ENCODE peak calls at places on chromosome 4, in seven cellular contexts. One of them, this sample, is unnamed.

GRCh38 chr4:94540476-94540875 is 88.7 kb downstream of the PDLIM5 start:
- DNase-seq in trophoblast cell: peak
- DNase-seq in H9: no peak
- DNase-seq in IMR-90: no peak
- DNase-seq in neuronal stem cell: no peak
- DNase-seq in H1: no peak
- DNase-seq in mesendoderm: no peak
- DNase-seq in this sample: no peak

GRCh38 chr4:39706829-39707511 is 9.0 kb downstream of the UBE2K start:
- DNase-seq in trophoblast cell: peak
- DNase-seq in H9: no peak
- DNase-seq in IMR-90: no peak
- DNase-seq in neuronal stem cell: no peak
- DNase-seq in H1: no peak
- DNase-seq in mesendoderm: peak
- DNase-seq in this sample: no peak

GRCh38 chr4:26326791-26327190 is 6.0 kb downstream of the RBPJ start:
- DNase-seq in trophoblast cell: no peak
- DNase-seq in H9: no peak
- DNase-seq in IMR-90: peak
- DNase-seq in neuronal stem cell: no peak
- DNase-seq in H1: no peak
- DNase-seq in mesendoderm: no peak
- DNase-seq in this sample: peak

GRCh38 chr4:61520688-61521160 is 320.6 kb downstream of the ADGRL3 start:
- DNase-seq in trophoblast cell: peak
- DNase-seq in H9: no peak
- DNase-seq in IMR-90: peak
- DNase-seq in neuronal stem cell: no peak
- DNase-seq in H1: no peak
- DNase-seq in mesendoderm: peak
- DNase-seq in this sample: peak

GRCh38 chr4:41814565-41814964 is 66.0 kb upstream of the PHOX2B start:
- DNase-seq in trophoblast cell: peak
- DNase-seq in H9: peak
- DNase-seq in IMR-90: peak
- DNase-seq in neuronal stem cell: no peak
- DNase-seq in H1: no peak
- DNase-seq in mesendoderm: peak
- DNase-seq in this sample: peak

GRCh38 chr4:17511041-17511949 is 595 bp downstream of the QDPR start:
- DNase-seq in trophoblast cell: peak
- DNase-seq in H9: peak
- DNase-seq in IMR-90: peak
- DNase-seq in neuronal stem cell: peak
- DNase-seq in H1: no peak
- DNase-seq in mesendoderm: peak
- DNase-seq in this sample: peak

GRCh38 chr4:109729563-109730293 is at the start of gene PLA2G12A:
- DNase-seq in trophoblast cell: peak
- DNase-seq in H9: peak
- DNase-seq in IMR-90: peak
- DNase-seq in neuronal stem cell: peak
- DNase-seq in H1: peak
- DNase-seq in mesendoderm: peak
- DNase-seq in this sample: peak

GRCh38 chr4:4574792-4575191 is 32.9 kb upstream of the STX18 start:
- DNase-seq in trophoblast cell: no peak
- DNase-seq in H9: peak
- DNase-seq in IMR-90: peak
- DNase-seq in neuronal stem cell: no peak
- DNase-seq in H1: no peak
- DNase-seq in mesendoderm: peak
- DNase-seq in this sample: peak

GRCh38 chr4:17787315-17787714 is 5.9 kb upstream of the FAM184B start:
- DNase-seq in trophoblast cell: peak
- DNase-seq in H9: no peak
- DNase-seq in IMR-90: peak
- DNase-seq in neuronal stem cell: no peak
- DNase-seq in H1: no peak
- DNase-seq in mesendoderm: peak
- DNase-seq in this sample: no peak

GRCh38 chr4:53899544-53900274 is 164.7 kb downstream of the CHIC2 start:
- DNase-seq in trophoblast cell: no peak
- DNase-seq in H9: no peak
- DNase-seq in IMR-90: peak
- DNase-seq in neuronal stem cell: no peak
- DNase-seq in H1: no peak
- DNase-seq in mesendoderm: no peak
- DNase-seq in this sample: peak

GRCh38 chr4:100632163-100632562 is 114.3 kb upstream of the EMCN start:
- DNase-seq in trophoblast cell: no peak
- DNase-seq in H9: no peak
- DNase-seq in IMR-90: no peak
- DNase-seq in neuronal stem cell: no peak
- DNase-seq in H1: no peak
- DNase-seq in mesendoderm: no peak
- DNase-seq in this sample: no peak

GRCh38 chr4:8915201-8916200 is 43.9 kb upstream of the HMX1 start:
- DNase-seq in trophoblast cell: no peak
- DNase-seq in H9: no peak
- DNase-seq in IMR-90: no peak
- DNase-seq in neuronal stem cell: no peak
- DNase-seq in H1: no peak
- DNase-seq in mesendoderm: no peak
- DNase-seq in this sample: no peak

GRCh38 chr4:140609548-140610425 is 41.0 kb upstream of the UCP1 start:
- DNase-seq in trophoblast cell: peak
- DNase-seq in H9: no peak
- DNase-seq in IMR-90: peak
- DNase-seq in neuronal stem cell: peak
- DNase-seq in H1: no peak
- DNase-seq in mesendoderm: peak
- DNase-seq in this sample: peak

GRCh38 chr4:4981827-4982226 is 37.4 kb downstream of the CYTL1 start:
- DNase-seq in trophoblast cell: no peak
- DNase-seq in H9: no peak
- DNase-seq in IMR-90: no peak
- DNase-seq in neuronal stem cell: no peak
- DNase-seq in H1: no peak
- DNase-seq in mesendoderm: no peak
- DNase-seq in this sample: no peak

GRCh38 chr4:173529505-173530325 is at the start of gene HAND2:
- DNase-seq in trophoblast cell: no peak
- DNase-seq in H9: peak
- DNase-seq in IMR-90: peak
- DNase-seq in neuronal stem cell: peak
- DNase-seq in H1: no peak
- DNase-seq in mesendoderm: peak
- DNase-seq in this sample: peak

GRCh38 chr4:76539979-76540378 is 105.0 kb downstream of the SHROOM3 start:
- DNase-seq in trophoblast cell: peak
- DNase-seq in H9: no peak
- DNase-seq in IMR-90: no peak
- DNase-seq in neuronal stem cell: no peak
- DNase-seq in H1: no peak
- DNase-seq in mesendoderm: peak
- DNase-seq in this sample: peak

GRCh38 chr4:47733506-47733905 is 104.4 kb downstream of the CORIN start:
- DNase-seq in trophoblast cell: no peak
- DNase-seq in H9: no peak
- DNase-seq in IMR-90: peak
- DNase-seq in neuronal stem cell: no peak
- DNase-seq in H1: no peak
- DNase-seq in mesendoderm: no peak
- DNase-seq in this sample: peak

GRCh38 chr4:155578726-155579385 is 87.8 kb upstream of the GUCY1A1 start:
- DNase-seq in trophoblast cell: no peak
- DNase-seq in H9: no peak
- DNase-seq in IMR-90: no peak
- DNase-seq in neuronal stem cell: no peak
- DNase-seq in H1: no peak
- DNase-seq in mesendoderm: no peak
- DNase-seq in this sample: peak

GRCh38 chr4:39357002-39357401 is 9.2 kb downstream of the RFC1 start:
- DNase-seq in trophoblast cell: no peak
- DNase-seq in H9: no peak
- DNase-seq in IMR-90: no peak
- DNase-seq in neuronal stem cell: no peak
- DNase-seq in H1: no peak
- DNase-seq in mesendoderm: no peak
- DNase-seq in this sample: no peak

GRCh38 chr4:169121920-169122319 is 111.9 kb upstream of the CBR4 start:
- DNase-seq in trophoblast cell: no peak
- DNase-seq in H9: no peak
- DNase-seq in IMR-90: no peak
- DNase-seq in neuronal stem cell: no peak
- DNase-seq in H1: no peak
- DNase-seq in mesendoderm: no peak
- DNase-seq in this sample: no peak

GRCh38 chr4:11592276-11592675 is 163.6 kb upstream of the HS3ST1 start:
- DNase-seq in trophoblast cell: no peak
- DNase-seq in H9: no peak
- DNase-seq in IMR-90: no peak
- DNase-seq in neuronal stem cell: no peak
- DNase-seq in H1: no peak
- DNase-seq in mesendoderm: no peak
- DNase-seq in this sample: no peak

DNA sequence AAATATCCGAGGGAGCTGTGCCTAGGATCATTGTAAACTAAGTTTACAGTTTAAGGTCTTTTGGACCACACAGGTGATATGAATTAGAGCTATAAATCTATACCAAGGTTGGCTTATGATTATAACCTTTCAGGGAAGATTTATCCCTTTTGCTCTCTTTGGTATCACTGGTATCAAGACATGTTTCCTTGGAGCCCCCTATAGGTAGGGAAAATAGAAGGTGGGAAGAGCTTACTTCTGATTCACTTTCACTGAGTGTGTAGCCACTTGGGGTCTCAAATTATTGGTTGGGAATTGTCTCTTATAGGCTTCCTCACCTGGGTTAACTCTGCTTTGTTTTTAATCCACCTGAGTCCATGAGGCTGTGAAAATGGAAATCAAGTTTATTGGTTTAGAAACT is 262.1 kb upstream of the NR3C2 start:
- DNase-seq in trophoblast cell: no peak
- DNase-seq in H9: no peak
- DNase-seq in IMR-90: no peak
- DNase-seq in neuronal stem cell: no peak
- DNase-seq in H1: no peak
- DNase-seq in mesendoderm: peak
- DNase-seq in this sample: no peak
- H3K18ac ChIP-seq in trophoblast cell: no peak
- H3K18ac ChIP-seq in H9: no peak
- H3K18ac ChIP-seq in IMR-90: no peak
- H3K18ac ChIP-seq in neuronal stem cell: no peak
- H3K18ac ChIP-seq in H1: no peak
- H3K18ac ChIP-seq in mesendoderm: no peak
- H3K18ac ChIP-seq in this sample: no peak

DNA sequence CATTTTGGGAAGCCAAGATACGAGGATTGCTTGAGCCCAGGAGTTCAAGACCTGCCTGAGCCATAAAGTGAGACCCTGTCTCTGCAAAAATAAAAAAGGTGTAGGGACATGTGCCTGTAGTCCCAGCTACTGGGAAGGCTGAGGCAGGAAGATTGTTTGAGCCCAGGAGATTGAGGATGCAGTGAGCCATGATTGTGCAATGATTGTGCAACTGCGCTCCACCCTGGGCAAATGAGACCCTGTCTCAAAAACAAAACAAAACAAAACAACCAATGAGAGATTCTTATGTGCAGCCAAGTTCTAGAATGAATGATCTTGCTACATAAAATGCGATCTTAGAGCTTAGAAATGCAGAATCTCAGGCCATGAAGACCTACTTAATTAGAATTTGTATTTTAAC is 22.5 kb downstream of the SLC9B2 start:
- DNase-seq in trophoblast cell: no peak
- DNase-seq in H9: no peak
- DNase-seq in IMR-90: no peak
- DNase-seq in neuronal stem cell: no peak
- DNase-seq in H1: no peak
- DNase-seq in mesendoderm: no peak
- DNase-seq in this sample: no peak
- H3K4ac ChIP-seq in trophoblast cell: no peak
- H3K4ac ChIP-seq in H9: no peak
- H3K4ac ChIP-seq in IMR-90: no peak
- H3K4ac ChIP-seq in neuronal stem cell: no peak
- H3K4ac ChIP-seq in H1: no peak
- H3K4ac ChIP-seq in mesendoderm: no peak
- H3K4ac ChIP-seq in this sample: no peak

DNA sequence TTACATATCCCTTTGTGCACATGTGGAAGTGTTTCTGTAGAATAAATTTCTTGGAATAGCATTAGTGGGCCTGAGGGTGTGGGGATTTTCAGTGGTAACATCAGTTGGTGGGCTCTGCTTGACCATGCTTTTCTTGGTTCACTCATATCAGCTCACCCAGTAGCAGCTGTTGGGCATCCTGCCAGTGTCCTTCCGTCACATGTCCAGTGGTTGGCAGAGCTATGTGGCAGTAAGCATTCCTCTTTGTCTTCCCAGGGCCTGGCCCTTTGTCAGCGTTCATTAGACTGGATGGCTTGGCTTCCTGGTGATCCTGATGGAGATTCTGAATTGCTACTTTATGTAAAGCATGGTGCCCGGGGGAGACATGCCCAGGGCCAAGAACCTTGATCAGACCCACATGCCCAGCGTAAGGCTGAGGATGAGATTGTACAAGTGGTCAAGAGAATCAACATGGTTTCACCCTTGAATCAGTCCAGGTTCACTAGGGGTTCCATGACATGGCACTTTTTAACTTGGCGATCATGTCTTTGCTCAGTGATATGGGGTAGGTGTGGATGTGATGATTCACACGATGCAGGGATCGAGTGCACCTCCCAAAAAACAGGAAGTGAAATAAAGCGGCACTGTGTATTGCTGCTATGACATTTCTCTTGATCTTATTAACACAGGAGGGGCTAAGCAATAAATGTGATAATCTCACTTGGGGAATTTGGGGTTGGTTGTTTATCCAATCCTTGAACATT is 72.1 kb upstream of the IGFBP7 start:
- DNase-seq in trophoblast cell: no peak
- DNase-seq in H9: no peak
- DNase-seq in IMR-90: no peak
- DNase-seq in neuronal stem cell: no peak
- DNase-seq in H1: no peak
- DNase-seq in mesendoderm: no peak
- DNase-seq in this sample: no peak
- H3K9ac ChIP-seq in trophoblast cell: no peak
- H3K9ac ChIP-seq in H9: no peak
- H3K9ac ChIP-seq in IMR-90: no peak
- H3K9ac ChIP-seq in neuronal stem cell: no peak
- H3K9ac ChIP-seq in H1: no peak
- H3K9ac ChIP-seq in mesendoderm: no peak
- H3K9ac ChIP-seq in this sample: no peak

DNA sequence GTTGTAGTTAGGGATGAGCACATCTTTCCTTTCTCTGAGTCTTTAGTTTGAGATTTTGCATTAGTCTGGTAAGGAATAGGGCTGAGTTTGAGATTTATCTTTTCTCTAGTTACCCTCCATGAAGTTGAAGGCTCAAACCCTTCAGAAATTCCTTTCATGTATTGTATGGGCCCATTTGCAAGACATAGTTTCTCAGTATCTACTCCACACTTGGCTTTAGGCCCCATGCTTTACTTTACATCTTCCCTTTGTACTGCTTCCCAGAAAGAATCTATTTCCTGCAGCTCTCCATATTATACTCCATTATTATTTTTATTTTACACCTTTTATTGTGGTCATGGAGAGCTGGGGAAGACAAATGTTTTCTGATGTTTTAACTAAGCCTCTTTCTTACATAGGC is 1038.3 kb downstream of the TECRL start:
- DNase-seq in trophoblast cell: no peak
- DNase-seq in H9: no peak
- DNase-seq in IMR-90: no peak
- DNase-seq in neuronal stem cell: no peak
- DNase-seq in H1: no peak
- DNase-seq in mesendoderm: no peak
- DNase-seq in this sample: no peak
- H3K18ac ChIP-seq in trophoblast cell: no peak
- H3K18ac ChIP-seq in H9: no peak
- H3K18ac ChIP-seq in IMR-90: no peak
- H3K18ac ChIP-seq in neuronal stem cell: no peak
- H3K18ac ChIP-seq in H1: no peak
- H3K18ac ChIP-seq in mesendoderm: no peak
- H3K18ac ChIP-seq in this sample: no peak